ENCODE peak calls at places on chromosomes 5 and 9, in ten cellular contexts. D is NCI-H187 treated with DMSO at 0.1 percent for 48 hours; Q is activated CD8-positive, alpha-beta memory T cell treated with anti-CD3 and anti-CD28 coated beads for 4 hours; W is EH; F is NCI-H146; I is SW 1271; M is activated T-helper 1 cell treated with anti-CD3 and anti-CD28 coated beads, Interleukin-12 subunit alpha, Interleukin-12 subunit beta, Interleukin-2, Interleukin-4 antibody, amounts not matched to agents 30 ng/mL and 10 ng/mL and 1 ng/mL, durations not matched to agents 14 hours and 24 hours and 36 hours; Z is HEK293T; K is stimulated activated CD8-positive, alpha-beta memory T cell treated with anti-CD3 and anti-CD28 coated beads, Interleukin-12 subunit alpha, Interleukin-12 subunit beta, amount 100 ng/mL, for 1 hour; Y is left ventricle myocardium inferior. G is an unnamed sample.

GRCh38 chr5:132662925-132663770 is 5.2 kb downstream of the IL13 start:
- DNase-seq in M (peak), F (no peak), Y (no peak), I (no peak), D (no peak), Q (no peak), K (no peak), W (peak), Z (peak), G (no peak)

GRCh38 chr5:18984559-18985080 is 1003.4 kb downstream of the CDH18 start:
- DNase-seq in Y (no peak), M (no peak), Q (no peak), D (no peak), W (no peak), Z (no peak), K (no peak), F (no peak), I (no peak), G (no peak)

GRCh38 chr9:137007060-137007815 is 10.9 kb upstream of the CLIC3 start:
- DNase-seq in Q (no peak), M (no peak), Z (no peak), F (peak), W (no peak), D (no peak), I (no peak), Y (no peak), K (no peak), G (no peak)

GRCh38 chr5:64678400-64678799 is 11.9 kb upstream of the SHISAL2B start:
- DNase-seq in W (no peak), I (no peak), M (no peak), Q (no peak), F (peak), Z (no peak), Y (no peak), K (no peak), D (no peak), G (no peak)

GRCh38 chr5:86757824-86758223 is 140.1 kb downstream of the COX7C start:
- DNase-seq in F (no peak), M (no peak), W (peak), Q (no peak), D (no peak), Y (no peak), I (peak), Z (peak), K (no peak), G (no peak)

GRCh38 chr5:62547929-62548678 is 30.5 kb upstream of the LRRC70 start:
- DNase-seq in D (no peak), K (no peak), W (peak), Z (no peak), Y (no peak), M (no peak), I (no peak), F (no peak), Q (no peak), G (no peak)

GRCh38 chr5:25028994-25029393 is 384.2 kb upstream of the CDH10 start:
- DNase-seq in Q (no peak), D (no peak), W (no peak), K (no peak), Y (peak), M (no peak), I (no peak), Z (no peak), F (no peak), G (no peak)

GRCh38 chr9:128072144-128073021 is 4.4 kb downstream of the SLC25A25 start:
- DNase-seq in Z (no peak), F (peak), M (no peak), Y (peak), Q (peak), I (no peak), D (no peak), K (peak), W (peak), G (peak)

GRCh38 chr5:96468956-96469355 is 35.9 kb upstream of the PCSK1 start:
- DNase-seq in D (no peak), F (no peak), I (no peak), Z (no peak), M (no peak), Y (no peak), W (no peak), Q (no peak), K (no peak), G (no peak)

GRCh38 chr9:124296094-124296493 is 38.3 kb downstream of the NEK6 start:
- DNase-seq in Z (no peak), I (no peak), M (no peak), D (no peak), F (no peak), K (no peak), Y (no peak), W (no peak), Q (no peak), G (no peak)

GRCh38 chr5:138722518-138722917 is 30.7 kb upstream of the CTNNA1 start:
- DNase-seq in Q (no peak), K (no peak), F (peak), Y (no peak), I (no peak), D (peak), W (no peak), Z (no peak), M (no peak), G (no peak)

GRCh38 chr5:83608122-83608521 is 112.5 kb downstream of the HAPLN1 start:
- DNase-seq in W (peak), Q (no peak), Z (peak), D (no peak), F (peak), I (peak), M (no peak), Y (no peak), K (no peak), G (no peak)

GRCh38 chr5:57532513-57533497 is 50.2 kb upstream of the ACTBL2 start:
- DNase-seq in D (no peak), I (no peak), Q (no peak), W (peak), K (no peak), M (no peak), Y (no peak), Z (no peak), F (no peak), G (no peak)